ENCODE peak calls at places on chromosomes 3 and 15, in five cellular contexts. One of them, this sample, is unnamed.

GRCh38 chr15:80059786-80060489 is 462 bp downstream of the ZFAND6 start:
- DNase-seq in HCT116: peak; percentile 32
- DNase-seq in stomach: peak; percentile 45
- DNase-seq in GM23338: peak; percentile 83
- DNase-seq in transverse colon: peak; percentile 48
- DNase-seq in this sample: peak; percentile 39

GRCh38 chr3:131282379-131282778 is 99.2 kb upstream of the NUDT16 start:
- DNase-seq in GM23338: no peak
- DNase-seq in transverse colon: no peak
- DNase-seq in HCT116: no peak
- DNase-seq in stomach: no peak
- DNase-seq in this sample: no peak

GRCh38 chr3:133461291-133461690 is 61.4 kb downstream of the BFSP2 start:
- DNase-seq in GM23338: no peak
- DNase-seq in transverse colon: peak; percentile 36
- DNase-seq in stomach: no peak
- DNase-seq in HCT116: no peak
- DNase-seq in this sample: no peak

GRCh38 chr3:186162221-186162620 is 53.3 kb upstream of the ETV5 start:
- DNase-seq in transverse colon: no peak
- DNase-seq in GM23338: no peak
- DNase-seq in stomach: no peak
- DNase-seq in HCT116: no peak
- DNase-seq in this sample: no peak

GRCh38 chr3:171088984-171089754 is 62.6 kb upstream of the SLC2A2 start:
- DNase-seq in stomach: no peak
- DNase-seq in HCT116: peak; percentile 18
- DNase-seq in GM23338: no peak
- DNase-seq in transverse colon: no peak
- DNase-seq in this sample: no peak

GRCh38 chr3:184361532-184361931 is at the start of the genes CLCN2 and POLR2H:
- DNase-seq in transverse colon: peak; percentile 65
- DNase-seq in GM23338: peak; percentile 80
- DNase-seq in stomach: peak; percentile 50
- DNase-seq in HCT116: no peak
- DNase-seq in this sample: peak; percentile 27

GRCh38 chr3:136862611-136862951 is 573 bp downstream of the NCK1 start:
- DNase-seq in GM23338: peak; percentile 70
- DNase-seq in HCT116: peak; percentile 24
- DNase-seq in transverse colon: peak; percentile 69
- DNase-seq in stomach: peak; percentile 56
- DNase-seq in this sample: peak; percentile 63

GRCh38 chr3:127411083-127411727 is 123.4 kb upstream of the PRR20G start:
- DNase-seq in GM23338: no peak
- DNase-seq in transverse colon: peak; percentile 6
- DNase-seq in stomach: no peak
- DNase-seq in HCT116: no peak
- DNase-seq in this sample: no peak

GRCh38 chr15:59751552-59752413 is 62.7 kb upstream of the BNIP2 start:
- DNase-seq in GM23338: peak; percentile 88
- DNase-seq in stomach: no peak
- DNase-seq in transverse colon: no peak
- DNase-seq in HCT116: peak; percentile 10
- DNase-seq in this sample: no peak

GRCh38 chr3:194933465-194933864 is 247.8 kb downstream of the FAM43A start:
- DNase-seq in stomach: no peak
- DNase-seq in transverse colon: no peak
- DNase-seq in HCT116: no peak
- DNase-seq in GM23338: peak; percentile 11
- DNase-seq in this sample: no peak

GRCh38 chr3:4720316-4721075 is 227.3 kb downstream of the ITPR1 start:
- DNase-seq in GM23338: peak; percentile 74
- DNase-seq in stomach: peak; percentile 82
- DNase-seq in transverse colon: peak; percentile 72
- DNase-seq in HCT116: peak; percentile 60
- DNase-seq in this sample: peak; percentile 80

GRCh38 chr15:68951813-68952212 is 21.5 kb downstream of the SPESP1 start:
- DNase-seq in transverse colon: no peak
- DNase-seq in HCT116: no peak
- DNase-seq in stomach: no peak
- DNase-seq in GM23338: no peak
- DNase-seq in this sample: no peak

GRCh38 chr3:43180027-43180426 is 74.1 kb upstream of the POMGNT2 start:
- DNase-seq in stomach: no peak
- DNase-seq in GM23338: no peak
- DNase-seq in HCT116: no peak
- DNase-seq in transverse colon: peak; percentile 45
- DNase-seq in this sample: no peak

GRCh38 chr3:32340039-32340438 is 51.6 kb upstream of the CMTM7 start:
- DNase-seq in HCT116: peak; percentile 35
- DNase-seq in GM23338: peak; percentile 82
- DNase-seq in stomach: no peak
- DNase-seq in transverse colon: no peak
- DNase-seq in this sample: peak; percentile 48

GRCh38 chr3:58924581-58924980 is 125.2 kb downstream of the CFAP20DC start:
- DNase-seq in stomach: no peak
- DNase-seq in HCT116: no peak
- DNase-seq in transverse colon: no peak
- DNase-seq in GM23338: no peak
- DNase-seq in this sample: no peak

GRCh38 chr15:43943511-43943910 is 116.7 kb downstream of the WDR76 start:
- DNase-seq in GM23338: no peak
- DNase-seq in stomach: no peak
- DNase-seq in transverse colon: no peak
- DNase-seq in HCT116: no peak
- DNase-seq in this sample: no peak

GRCh38 chr15:58240191-58240932 is 102.2 kb downstream of the AQP9 start:
- DNase-seq in HCT116: no peak
- DNase-seq in stomach: no peak
- DNase-seq in transverse colon: no peak
- DNase-seq in GM23338: no peak
- DNase-seq in this sample: no peak

DNA sequence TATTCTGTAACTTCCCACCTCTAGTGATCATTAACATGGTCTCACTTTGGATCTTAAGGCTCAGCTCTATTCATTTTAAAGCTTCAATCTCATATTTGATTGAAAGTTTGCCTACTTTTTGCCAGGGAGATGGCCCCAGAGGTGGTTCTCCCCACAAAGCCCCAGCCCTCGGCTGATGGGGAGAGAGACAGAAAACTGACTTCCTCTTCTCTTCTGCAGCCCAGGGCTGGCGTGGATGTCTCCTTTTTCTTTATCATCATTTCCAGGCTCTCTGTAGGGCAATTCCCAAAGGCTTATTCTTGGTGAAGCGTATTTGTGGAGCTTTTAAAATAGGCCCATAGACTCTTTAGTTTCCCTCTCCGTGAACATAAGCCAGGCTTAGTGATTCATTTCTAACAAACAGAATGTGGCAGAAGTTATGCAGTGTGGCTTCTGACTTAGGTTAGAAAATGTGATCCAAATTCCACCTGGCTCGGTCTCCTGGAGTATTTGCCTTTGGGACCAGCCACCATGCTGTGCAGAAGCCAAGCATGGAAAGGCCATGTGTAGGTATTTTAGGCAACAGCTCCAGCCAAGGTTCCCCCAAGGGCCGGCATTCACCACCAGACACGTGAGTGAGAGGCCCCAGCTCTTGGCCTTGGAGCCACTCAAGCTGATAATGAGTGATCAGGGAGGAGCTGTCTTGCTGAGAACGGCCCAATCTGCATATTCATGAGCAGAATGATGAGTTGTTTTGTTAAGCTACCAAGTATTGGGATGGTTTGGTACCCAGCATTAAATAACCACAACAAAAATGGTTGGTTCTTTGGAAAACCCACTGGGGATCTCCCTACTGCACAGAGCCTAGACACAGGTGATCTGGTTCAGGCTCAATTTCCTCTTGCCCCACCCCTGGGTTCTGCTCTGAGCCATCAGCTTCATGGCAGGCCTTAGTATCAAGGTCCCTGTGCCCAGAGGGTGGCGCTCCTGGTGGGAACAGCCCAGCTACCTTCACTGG is 353.2 kb upstream of the PROK2 start:
- DNase-seq in transverse colon: no peak
- DNase-seq in HCT116: no peak
- DNase-seq in stomach: no peak
- DNase-seq in GM23338: no peak
- DNase-seq in this sample: no peak
- TF ChIP-seq POLR2AphosphoS5 in transverse colon: no peak
- TF ChIP-seq POLR2AphosphoS5 in HCT116: no peak
- TF ChIP-seq POLR2AphosphoS5 in stomach: no peak
- TF ChIP-seq POLR2AphosphoS5 in GM23338: no peak
- TF ChIP-seq POLR2AphosphoS5 in this sample: no peak

GRCh38 chr15:40870716-40871115 is 3.3 kb downstream of the RHOV start:
- DNase-seq in GM23338: no peak
- DNase-seq in transverse colon: no peak
- DNase-seq in HCT116: no peak
- DNase-seq in stomach: no peak
- DNase-seq in this sample: no peak
- TF ChIP-seq POLR2AphosphoS5 in GM23338: no peak
- TF ChIP-seq POLR2AphosphoS5 in transverse colon: no peak
- TF ChIP-seq POLR2AphosphoS5 in HCT116: no peak
- TF ChIP-seq POLR2AphosphoS5 in stomach: no peak
- TF ChIP-seq POLR2AphosphoS5 in this sample: no peak

GRCh38 chr3:71152892-71153265 is 430.6 kb downstream of the FOXP1 start:
- DNase-seq in HCT116: no peak
- DNase-seq in stomach: peak; percentile 67
- DNase-seq in GM23338: peak; percentile 63
- DNase-seq in transverse colon: peak; percentile 75
- DNase-seq in this sample: no peak
- TF ChIP-seq POLR2AphosphoS5 in HCT116: no peak
- TF ChIP-seq POLR2AphosphoS5 in stomach: peak; percentile 57
- TF ChIP-seq POLR2AphosphoS5 in GM23338: no peak
- TF ChIP-seq POLR2AphosphoS5 in transverse colon: peak; percentile 39
- TF ChIP-seq POLR2AphosphoS5 in this sample: no peak

DNA sequence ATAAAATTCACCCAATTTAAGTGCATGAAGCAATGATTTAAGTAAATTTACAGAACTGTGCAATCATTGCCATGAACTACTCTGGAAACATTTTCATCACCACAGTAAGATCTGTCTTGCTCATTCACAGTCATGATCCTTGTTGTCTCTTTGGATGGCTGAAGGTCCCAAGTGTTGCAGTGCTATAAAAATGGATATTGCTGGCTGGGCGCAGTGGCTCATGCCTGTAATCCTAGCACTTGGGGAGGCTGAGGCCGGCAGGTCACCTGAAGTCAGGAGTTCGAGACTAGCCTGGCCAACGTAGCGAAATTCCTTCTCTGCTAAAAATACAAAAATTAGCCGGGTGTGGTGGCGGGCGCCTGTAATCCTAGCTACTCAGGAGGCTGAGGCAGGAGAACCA is 17.0 kb downstream of the SNRPN start:
- DNase-seq in transverse colon: no peak
- DNase-seq in HCT116: no peak
- DNase-seq in stomach: no peak
- DNase-seq in GM23338: no peak
- DNase-seq in this sample: no peak
- TF ChIP-seq POLR2AphosphoS5 in transverse colon: no peak
- TF ChIP-seq POLR2AphosphoS5 in HCT116: no peak
- TF ChIP-seq POLR2AphosphoS5 in stomach: no peak
- TF ChIP-seq POLR2AphosphoS5 in GM23338: no peak
- TF ChIP-seq POLR2AphosphoS5 in this sample: no peak

GRCh38 chr3:128415110-128415772 is 51.4 kb downstream of the DNAJB8 start:
- DNase-seq in HCT116: no peak
- DNase-seq in transverse colon: no peak
- DNase-seq in GM23338: no peak
- DNase-seq in stomach: no peak
- DNase-seq in this sample: no peak

GRCh38 chr3:128418900-128419299 is 47.8 kb downstream of the DNAJB8 start:
- DNase-seq in GM23338: no peak
- DNase-seq in HCT116: no peak
- DNase-seq in stomach: no peak
- DNase-seq in transverse colon: no peak
- DNase-seq in this sample: no peak

GRCh38 chr3:128416578-128417150 is 50.0 kb downstream of the DNAJB8 start:
- DNase-seq in stomach: peak; percentile 35
- DNase-seq in HCT116: peak; percentile 92
- DNase-seq in transverse colon: no peak
- DNase-seq in GM23338: no peak
- DNase-seq in this sample: no peak

GRCh38 chr3:128413413-128414205 is 53.1 kb downstream of the DNAJB8 start:
- DNase-seq in transverse colon: no peak
- DNase-seq in HCT116: no peak
- DNase-seq in stomach: no peak
- DNase-seq in GM23338: no peak
- DNase-seq in this sample: no peak

DNA sequence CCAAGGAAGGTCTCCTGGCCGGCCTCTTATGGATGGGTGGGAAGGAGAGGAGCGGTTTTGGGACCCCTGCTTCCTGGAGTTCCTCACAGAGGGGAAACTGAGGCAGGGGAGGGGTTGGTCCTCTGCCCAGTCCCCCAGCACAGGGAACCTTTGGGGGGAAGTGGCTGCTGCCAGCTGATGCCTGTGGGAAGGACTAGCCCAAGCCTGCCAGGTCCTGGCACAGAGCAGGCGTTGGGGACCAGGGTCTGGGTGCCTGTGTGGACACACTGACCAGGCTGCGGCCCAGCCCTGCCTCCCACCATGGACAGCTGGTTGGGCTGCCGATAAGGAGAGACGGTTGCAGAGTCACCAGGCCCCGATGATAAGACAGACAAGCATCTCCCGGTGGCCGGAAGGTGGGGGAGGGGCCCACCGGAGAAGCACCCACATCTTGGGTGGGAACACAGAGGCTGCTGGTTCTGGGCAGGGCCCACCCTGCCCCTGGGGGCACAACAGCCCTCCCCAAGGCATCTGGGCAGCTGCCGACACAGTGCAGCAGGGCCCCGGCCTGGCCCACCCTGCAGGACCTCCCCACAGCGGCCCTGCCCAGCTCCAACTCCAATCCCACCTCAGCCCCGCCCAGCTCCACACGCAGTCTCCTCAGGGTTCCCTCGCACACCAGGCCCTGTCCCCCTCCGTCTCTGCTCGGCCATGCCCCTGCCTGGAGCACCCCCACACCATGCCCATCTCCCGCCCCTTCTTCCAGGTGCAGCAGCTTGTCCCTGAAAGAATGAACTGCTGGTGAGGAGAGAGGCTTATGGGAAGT is 50.7 kb downstream of the DNAJB8 start:
- DNase-seq in stomach: no peak
- DNase-seq in GM23338: no peak
- DNase-seq in transverse colon: no peak
- DNase-seq in HCT116: no peak
- DNase-seq in this sample: no peak
- TF ChIP-seq POLR2AphosphoS5 in stomach: no peak
- TF ChIP-seq POLR2AphosphoS5 in GM23338: no peak
- TF ChIP-seq POLR2AphosphoS5 in transverse colon: no peak
- TF ChIP-seq POLR2AphosphoS5 in HCT116: no peak
- TF ChIP-seq POLR2AphosphoS5 in this sample: no peak

GRCh38 chr15:25987638-25988037 is 124.5 kb upstream of the ATP10A start:
- DNase-seq in stomach: no peak
- DNase-seq in HCT116: no peak
- DNase-seq in GM23338: no peak
- DNase-seq in transverse colon: no peak
- DNase-seq in this sample: no peak

GRCh38 chr15:25985179-25985578 is 122.1 kb upstream of the ATP10A start:
- DNase-seq in stomach: no peak
- DNase-seq in HCT116: no peak
- DNase-seq in GM23338: no peak
- DNase-seq in transverse colon: no peak
- DNase-seq in this sample: no peak

GRCh38 chr15:25989327-25989726 is 126.2 kb upstream of the ATP10A start:
- DNase-seq in stomach: no peak
- DNase-seq in transverse colon: no peak
- DNase-seq in HCT116: no peak
- DNase-seq in GM23338: peak; percentile 60
- DNase-seq in this sample: no peak

GRCh38 chr15:25990245-25990644 is 127.1 kb upstream of the ATP10A start:
- DNase-seq in HCT116: no peak
- DNase-seq in GM23338: no peak
- DNase-seq in transverse colon: no peak
- DNase-seq in stomach: no peak
- DNase-seq in this sample: no peak
- TF ChIP-seq POLR2AphosphoS5 in HCT116: no peak
- TF ChIP-seq POLR2AphosphoS5 in GM23338: no peak
- TF ChIP-seq POLR2AphosphoS5 in transverse colon: no peak
- TF ChIP-seq POLR2AphosphoS5 in stomach: no peak
- TF ChIP-seq POLR2AphosphoS5 in this sample: no peak